ENCODE peak calls at places on chromosome 1, in seven cellular contexts. One of them, this sample, is unnamed.

GRCh38 chr1:30063621-30064280 is 659.6 kb downstream of the MATN1 start:
- DNase-seq in stimulated activated CD4-positive, alpha-beta T cell treated with anti-CD3 and anti-CD28 coated beads, TNF-alpha, amount 100 ng/mL, for 4 hours: no peak
- DNase-seq in effector memory CD8-positive, alpha-beta T cell: no peak
- DNase-seq in uterus: no peak
- DNase-seq in GM20000: no peak
- DNase-seq in activated CD4-positive, alpha-beta T cell treated with anti-CD3 and anti-CD28 coated beads, Interleukin-2, amount 50 U/mL, for 1 hour: no peak
- DNase-seq in activated CD8-positive, alpha-beta memory T cell treated with anti-CD3 and anti-CD28 coated beads for 1 hour: no peak
- DNase-seq in this sample: no peak

GRCh38 chr1:180154003-180154324 is 705 bp upstream of the QSOX1 start:
- DNase-seq in stimulated activated CD4-positive, alpha-beta T cell treated with anti-CD3 and anti-CD28 coated beads, TNF-alpha, amount 100 ng/mL, for 4 hours: no peak
- DNase-seq in effector memory CD8-positive, alpha-beta T cell: no peak
- DNase-seq in uterus: no peak
- DNase-seq in GM20000: no peak
- DNase-seq in activated CD4-positive, alpha-beta T cell treated with anti-CD3 and anti-CD28 coated beads, Interleukin-2, amount 50 U/mL, for 1 hour: no peak
- DNase-seq in activated CD8-positive, alpha-beta memory T cell treated with anti-CD3 and anti-CD28 coated beads for 1 hour: no peak
- DNase-seq in this sample: no peak

GRCh38 chr1:193462629-193463320 is 276.4 kb upstream of the B3GALT2 start:
- DNase-seq in stimulated activated CD4-positive, alpha-beta T cell treated with anti-CD3 and anti-CD28 coated beads, TNF-alpha, amount 100 ng/mL, for 4 hours: no peak
- DNase-seq in effector memory CD8-positive, alpha-beta T cell: no peak
- DNase-seq in uterus: no peak
- DNase-seq in GM20000: no peak
- DNase-seq in activated CD4-positive, alpha-beta T cell treated with anti-CD3 and anti-CD28 coated beads, Interleukin-2, amount 50 U/mL, for 1 hour: no peak
- DNase-seq in activated CD8-positive, alpha-beta memory T cell treated with anti-CD3 and anti-CD28 coated beads for 1 hour: no peak
- DNase-seq in this sample: no peak

GRCh38 chr1:93779540-93780121 is 98.0 kb upstream of the BCAR3 start:
- DNase-seq in stimulated activated CD4-positive, alpha-beta T cell treated with anti-CD3 and anti-CD28 coated beads, TNF-alpha, amount 100 ng/mL, for 4 hours: no peak
- DNase-seq in effector memory CD8-positive, alpha-beta T cell: no peak
- DNase-seq in uterus: no peak
- DNase-seq in GM20000: no peak
- DNase-seq in activated CD4-positive, alpha-beta T cell treated with anti-CD3 and anti-CD28 coated beads, Interleukin-2, amount 50 U/mL, for 1 hour: no peak
- DNase-seq in activated CD8-positive, alpha-beta memory T cell treated with anti-CD3 and anti-CD28 coated beads for 1 hour: no peak
- DNase-seq in this sample: no peak

GRCh38 chr1:27705545-27705944 is 20.2 kb upstream of the FAM76A start:
- DNase-seq in stimulated activated CD4-positive, alpha-beta T cell treated with anti-CD3 and anti-CD28 coated beads, TNF-alpha, amount 100 ng/mL, for 4 hours: no peak
- DNase-seq in effector memory CD8-positive, alpha-beta T cell: no peak
- DNase-seq in uterus: no peak
- DNase-seq in GM20000: no peak
- DNase-seq in activated CD4-positive, alpha-beta T cell treated with anti-CD3 and anti-CD28 coated beads, Interleukin-2, amount 50 U/mL, for 1 hour: no peak
- DNase-seq in activated CD8-positive, alpha-beta memory T cell treated with anti-CD3 and anti-CD28 coated beads for 1 hour: no peak
- DNase-seq in this sample: no peak

GRCh38 chr1:94406446-94406845 is 11.7 kb upstream of the ABCD3 start:
- DNase-seq in stimulated activated CD4-positive, alpha-beta T cell treated with anti-CD3 and anti-CD28 coated beads, TNF-alpha, amount 100 ng/mL, for 4 hours: no peak
- DNase-seq in effector memory CD8-positive, alpha-beta T cell: no peak
- DNase-seq in uterus: no peak
- DNase-seq in GM20000: no peak
- DNase-seq in activated CD4-positive, alpha-beta T cell treated with anti-CD3 and anti-CD28 coated beads, Interleukin-2, amount 50 U/mL, for 1 hour: no peak
- DNase-seq in activated CD8-positive, alpha-beta memory T cell treated with anti-CD3 and anti-CD28 coated beads for 1 hour: no peak
- DNase-seq in this sample: no peak

GRCh38 chr1:181208967-181209366 is 120.5 kb downstream of the IER5 start:
- DNase-seq in stimulated activated CD4-positive, alpha-beta T cell treated with anti-CD3 and anti-CD28 coated beads, TNF-alpha, amount 100 ng/mL, for 4 hours: no peak
- DNase-seq in effector memory CD8-positive, alpha-beta T cell: no peak
- DNase-seq in uterus: no peak
- DNase-seq in GM20000: no peak
- DNase-seq in activated CD4-positive, alpha-beta T cell treated with anti-CD3 and anti-CD28 coated beads, Interleukin-2, amount 50 U/mL, for 1 hour: no peak
- DNase-seq in activated CD8-positive, alpha-beta memory T cell treated with anti-CD3 and anti-CD28 coated beads for 1 hour: no peak
- DNase-seq in this sample: no peak

GRCh38 chr1:25105836-25106235 is 126.5 kb downstream of the SYF2 start:
- DNase-seq in stimulated activated CD4-positive, alpha-beta T cell treated with anti-CD3 and anti-CD28 coated beads, TNF-alpha, amount 100 ng/mL, for 4 hours: no peak
- DNase-seq in effector memory CD8-positive, alpha-beta T cell: no peak
- DNase-seq in uterus: no peak
- DNase-seq in GM20000: no peak
- DNase-seq in activated CD4-positive, alpha-beta T cell treated with anti-CD3 and anti-CD28 coated beads, Interleukin-2, amount 50 U/mL, for 1 hour: no peak
- DNase-seq in activated CD8-positive, alpha-beta memory T cell treated with anti-CD3 and anti-CD28 coated beads for 1 hour: no peak
- DNase-seq in this sample: no peak

GRCh38 chr1:32764826-32765545 is 52.2 kb downstream of the YARS1 start:
- DNase-seq in stimulated activated CD4-positive, alpha-beta T cell treated with anti-CD3 and anti-CD28 coated beads, TNF-alpha, amount 100 ng/mL, for 4 hours: no peak
- DNase-seq in effector memory CD8-positive, alpha-beta T cell: no peak
- DNase-seq in uterus: no peak
- DNase-seq in GM20000: no peak
- DNase-seq in activated CD4-positive, alpha-beta T cell treated with anti-CD3 and anti-CD28 coated beads, Interleukin-2, amount 50 U/mL, for 1 hour: no peak
- DNase-seq in activated CD8-positive, alpha-beta memory T cell treated with anti-CD3 and anti-CD28 coated beads for 1 hour: no peak
- DNase-seq in this sample: no peak

GRCh38 chr1:206734499-206735142 is 36.0 kb upstream of the IL19 start:
- DNase-seq in stimulated activated CD4-positive, alpha-beta T cell treated with anti-CD3 and anti-CD28 coated beads, TNF-alpha, amount 100 ng/mL, for 4 hours: peak; percentile 68
- DNase-seq in effector memory CD8-positive, alpha-beta T cell: peak; percentile 90
- DNase-seq in uterus: peak; percentile 46
- DNase-seq in GM20000: peak; percentile 70
- DNase-seq in activated CD4-positive, alpha-beta T cell treated with anti-CD3 and anti-CD28 coated beads, Interleukin-2, amount 50 U/mL, for 1 hour: peak; percentile 91
- DNase-seq in activated CD8-positive, alpha-beta memory T cell treated with anti-CD3 and anti-CD28 coated beads for 1 hour: peak; percentile 71
- DNase-seq in this sample: peak; percentile 84

GRCh38 chr1:100353073-100353801 is 931 bp downstream of the CDC14A start:
- DNase-seq in stimulated activated CD4-positive, alpha-beta T cell treated with anti-CD3 and anti-CD28 coated beads, TNF-alpha, amount 100 ng/mL, for 4 hours: peak; percentile 23
- DNase-seq in effector memory CD8-positive, alpha-beta T cell: peak; percentile 25
- DNase-seq in uterus: no peak
- DNase-seq in GM20000: peak; percentile 73
- DNase-seq in activated CD4-positive, alpha-beta T cell treated with anti-CD3 and anti-CD28 coated beads, Interleukin-2, amount 50 U/mL, for 1 hour: peak; percentile 33
- DNase-seq in activated CD8-positive, alpha-beta memory T cell treated with anti-CD3 and anti-CD28 coated beads for 1 hour: no peak
- DNase-seq in this sample: peak; percentile 62

GRCh38 chr1:23660671-23661070 is 30.9 kb upstream of the RPL11 start:
- DNase-seq in stimulated activated CD4-positive, alpha-beta T cell treated with anti-CD3 and anti-CD28 coated beads, TNF-alpha, amount 100 ng/mL, for 4 hours: no peak
- DNase-seq in effector memory CD8-positive, alpha-beta T cell: no peak
- DNase-seq in uterus: no peak
- DNase-seq in GM20000: no peak
- DNase-seq in activated CD4-positive, alpha-beta T cell treated with anti-CD3 and anti-CD28 coated beads, Interleukin-2, amount 50 U/mL, for 1 hour: no peak
- DNase-seq in activated CD8-positive, alpha-beta memory T cell treated with anti-CD3 and anti-CD28 coated beads for 1 hour: no peak
- DNase-seq in this sample: no peak

GRCh38 chr1:228392111-228392936 is 14.3 kb downstream of the TRIM11 start:
- DNase-seq in stimulated activated CD4-positive, alpha-beta T cell treated with anti-CD3 and anti-CD28 coated beads, TNF-alpha, amount 100 ng/mL, for 4 hours: no peak
- DNase-seq in effector memory CD8-positive, alpha-beta T cell: no peak
- DNase-seq in uterus: no peak
- DNase-seq in GM20000: no peak
- DNase-seq in activated CD4-positive, alpha-beta T cell treated with anti-CD3 and anti-CD28 coated beads, Interleukin-2, amount 50 U/mL, for 1 hour: no peak
- DNase-seq in activated CD8-positive, alpha-beta memory T cell treated with anti-CD3 and anti-CD28 coated beads for 1 hour: no peak
- DNase-seq in this sample: no peak

GRCh38 chr1:81128079-81128478 is 672.7 kb upstream of the ADGRL2 start:
- DNase-seq in stimulated activated CD4-positive, alpha-beta T cell treated with anti-CD3 and anti-CD28 coated beads, TNF-alpha, amount 100 ng/mL, for 4 hours: no peak
- DNase-seq in effector memory CD8-positive, alpha-beta T cell: no peak
- DNase-seq in uterus: no peak
- DNase-seq in GM20000: no peak
- DNase-seq in activated CD4-positive, alpha-beta T cell treated with anti-CD3 and anti-CD28 coated beads, Interleukin-2, amount 50 U/mL, for 1 hour: no peak
- DNase-seq in activated CD8-positive, alpha-beta memory T cell treated with anti-CD3 and anti-CD28 coated beads for 1 hour: no peak
- DNase-seq in this sample: no peak

GRCh38 chr1:18111605-18112297 is 4.2 kb downstream of the IGSF21 start:
- DNase-seq in stimulated activated CD4-positive, alpha-beta T cell treated with anti-CD3 and anti-CD28 coated beads, TNF-alpha, amount 100 ng/mL, for 4 hours: no peak
- DNase-seq in effector memory CD8-positive, alpha-beta T cell: no peak
- DNase-seq in uterus: no peak
- DNase-seq in GM20000: no peak
- DNase-seq in activated CD4-positive, alpha-beta T cell treated with anti-CD3 and anti-CD28 coated beads, Interleukin-2, amount 50 U/mL, for 1 hour: no peak
- DNase-seq in activated CD8-positive, alpha-beta memory T cell treated with anti-CD3 and anti-CD28 coated beads for 1 hour: no peak
- DNase-seq in this sample: no peak

GRCh38 chr1:84712288-84712874 is 22.1 kb upstream of the SSX2IP start:
- DNase-seq in stimulated activated CD4-positive, alpha-beta T cell treated with anti-CD3 and anti-CD28 coated beads, TNF-alpha, amount 100 ng/mL, for 4 hours: no peak
- DNase-seq in effector memory CD8-positive, alpha-beta T cell: no peak
- DNase-seq in uterus: no peak
- DNase-seq in GM20000: no peak
- DNase-seq in activated CD4-positive, alpha-beta T cell treated with anti-CD3 and anti-CD28 coated beads, Interleukin-2, amount 50 U/mL, for 1 hour: no peak
- DNase-seq in activated CD8-positive, alpha-beta memory T cell treated with anti-CD3 and anti-CD28 coated beads for 1 hour: no peak
- DNase-seq in this sample: no peak

GRCh38 chr1:167016090-167016750 is 27.1 kb downstream of the MAEL start:
- DNase-seq in stimulated activated CD4-positive, alpha-beta T cell treated with anti-CD3 and anti-CD28 coated beads, TNF-alpha, amount 100 ng/mL, for 4 hours: no peak
- DNase-seq in effector memory CD8-positive, alpha-beta T cell: no peak
- DNase-seq in uterus: no peak
- DNase-seq in GM20000: no peak
- DNase-seq in activated CD4-positive, alpha-beta T cell treated with anti-CD3 and anti-CD28 coated beads, Interleukin-2, amount 50 U/mL, for 1 hour: no peak
- DNase-seq in activated CD8-positive, alpha-beta memory T cell treated with anti-CD3 and anti-CD28 coated beads for 1 hour: no peak
- DNase-seq in this sample: no peak

GRCh38 chr1:222385262-222385661 is 162.6 kb downstream of the HHIPL2 start:
- DNase-seq in stimulated activated CD4-positive, alpha-beta T cell treated with anti-CD3 and anti-CD28 coated beads, TNF-alpha, amount 100 ng/mL, for 4 hours: no peak
- DNase-seq in effector memory CD8-positive, alpha-beta T cell: no peak
- DNase-seq in uterus: no peak
- DNase-seq in GM20000: no peak
- DNase-seq in activated CD4-positive, alpha-beta T cell treated with anti-CD3 and anti-CD28 coated beads, Interleukin-2, amount 50 U/mL, for 1 hour: no peak
- DNase-seq in activated CD8-positive, alpha-beta memory T cell treated with anti-CD3 and anti-CD28 coated beads for 1 hour: no peak
- DNase-seq in this sample: no peak

GRCh38 chr1:55288245-55288644 is 73.1 kb upstream of the USP24 start:
- DNase-seq in stimulated activated CD4-positive, alpha-beta T cell treated with anti-CD3 and anti-CD28 coated beads, TNF-alpha, amount 100 ng/mL, for 4 hours: no peak
- DNase-seq in effector memory CD8-positive, alpha-beta T cell: no peak
- DNase-seq in uterus: no peak
- DNase-seq in GM20000: peak; percentile 78
- DNase-seq in activated CD4-positive, alpha-beta T cell treated with anti-CD3 and anti-CD28 coated beads, Interleukin-2, amount 50 U/mL, for 1 hour: no peak
- DNase-seq in activated CD8-positive, alpha-beta memory T cell treated with anti-CD3 and anti-CD28 coated beads for 1 hour: no peak
- DNase-seq in this sample: no peak

GRCh38 chr1:2429780-2430591 is 17.6 kb upstream of the PEX10 start:
- DNase-seq in stimulated activated CD4-positive, alpha-beta T cell treated with anti-CD3 and anti-CD28 coated beads, TNF-alpha, amount 100 ng/mL, for 4 hours: no peak
- DNase-seq in effector memory CD8-positive, alpha-beta T cell: no peak
- DNase-seq in uterus: no peak
- DNase-seq in GM20000: no peak
- DNase-seq in activated CD4-positive, alpha-beta T cell treated with anti-CD3 and anti-CD28 coated beads, Interleukin-2, amount 50 U/mL, for 1 hour: no peak
- DNase-seq in activated CD8-positive, alpha-beta memory T cell treated with anti-CD3 and anti-CD28 coated beads for 1 hour: no peak
- DNase-seq in this sample: no peak